ENCODE peak calls at places on chromosomes 3 and 15, in ten cellular contexts. P is psoas muscle; E is GM06990; F is naive thymus-derived CD8-positive, alpha-beta T cell; X is HFF-Myc; Q is stimulated activated naive B cell treated with anti-CD40 and anti-IgM and Interleukin-4, amounts not matched to agents 10 μg/mL and 1 μg/mL and 100 μg/mL, for 72 hours; T is nephron progenitor cell; Z is NCI-H774; J is lung microvascular endothelial cell; N is frontal cortex. D is an unnamed sample.

GRCh38 chr3:187014417-187014864 is 84.1 kb downstream of the ST6GAL1 start:
- DNase-seq in Z (no peak), J (no peak), E (no peak), N (no peak), P (no peak), F (no peak), X (no peak), T (no peak), Q (no peak), D (no peak)

GRCh38 chr3:143538577-143538981 is 309.7 kb downstream of the SLC9A9 start:
- DNase-seq in Q (no peak), F (no peak), N (no peak), X (peak), P (no peak), T (no peak), J (no peak), Z (no peak), E (no peak), D (no peak)

GRCh38 chr15:23910030-23910429 is 222.9 kb upstream of the NDN start:
- DNase-seq in J (no peak), P (no peak), Z (no peak), Q (no peak), N (no peak), F (no peak), E (no peak), X (no peak), T (no peak), D (no peak)

GRCh38 chr3:39226106-39226741 is 33.8 kb upstream of the XIRP1 start:
- DNase-seq in E (no peak), N (no peak), J (no peak), T (no peak), Q (no peak), F (no peak), P (no peak), X (no peak), Z (no peak), D (no peak)

GRCh38 chr3:98778383-98778782 is 15.2 kb downstream of the ST3GAL6 start:
- DNase-seq in P (no peak), J (no peak), X (no peak), Q (no peak), F (no peak), N (no peak), T (no peak), Z (no peak), E (no peak), D (no peak)

GRCh38 chr3:179323197-179323901 is 518 bp downstream of the ZNF639 start:
- DNase-seq in T (peak), Z (peak), J (peak), X (no peak), P (peak), F (peak), E (peak), N (peak), Q (peak), D (peak)

GRCh38 chr15:31483053-31483923 is 156.7 kb downstream of the KLF13 start:
- DNase-seq in Q (no peak), F (peak), Z (no peak), P (no peak), E (peak), J (peak), T (peak), X (no peak), N (no peak), D (peak)

GRCh38 chr3:124569761-124570160 is 160.5 kb upstream of the UMPS start:
- DNase-seq in N (no peak), P (no peak), Z (no peak), T (no peak), J (no peak), F (no peak), Q (no peak), X (no peak), E (no peak), D (no peak)

GRCh38 chr15:60575995-60576394 is 97.1 kb upstream of the ICE2 start:
- DNase-seq in F (no peak), E (no peak), P (no peak), Z (no peak), T (no peak), Q (no peak), N (no peak), X (no peak), J (no peak), D (no peak)

GRCh38 chr15:74252291-74253080 is 16.4 kb downstream of the CCDC33 start:
- DNase-seq in N (no peak), E (no peak), X (no peak), Q (no peak), P (no peak), F (no peak), T (no peak), Z (no peak), J (no peak), D (no peak)

GRCh38 chr15:25249236-25250010 is 189.4 kb downstream of the UBE3A start:
- DNase-seq in Z (no peak), F (no peak), T (no peak), E (no peak), N (no peak), P (peak), X (no peak), J (no peak), Q (no peak), D (peak)

GRCh38 chr3:113005622-113006021 is 14.8 kb downstream of the GTPBP8 start:
- DNase-seq in J (no peak), P (no peak), T (no peak), F (no peak), X (no peak), Q (no peak), E (no peak), N (no peak), Z (no peak), D (no peak)

GRCh38 chr15:83014205-83014653 is 2.8 kb upstream of the C15orf40 start:
- DNase-seq in J (no peak), Q (no peak), F (no peak), T (no peak), P (no peak), N (no peak), Z (no peak), X (no peak), E (no peak), D (no peak)

GRCh38 chr15:65192016-65192415 is 6.9 kb upstream of the CLPX start:
- DNase-seq in N (no peak), J (peak), E (no peak), Q (no peak), X (no peak), T (no peak), F (no peak), P (no peak), Z (no peak), D (no peak)

GRCh38 chr15:77819841-77820728 is 187.4 kb upstream of the LINGO1 start:
- DNase-seq in X (no peak), F (no peak), T (peak), P (no peak), Q (no peak), J (peak), E (no peak), N (peak), Z (peak), D (peak)

GRCh38 chr15:40565333-40566238 is 744 bp upstream of the CCDC32 start:
- DNase-seq in J (no peak), E (no peak), X (no peak), P (no peak), T (no peak), Q (no peak), F (no peak), Z (no peak), N (no peak), D (no peak)

GRCh38 chr15:74208901-74209559 is 6.4 kb upstream of the STRA6 start:
- DNase-seq in J (no peak), F (no peak), T (peak), E (no peak), P (no peak), X (no peak), Q (no peak), Z (no peak), N (no peak), D (peak)

GRCh38 chr3:184336484-184337230 is 743 bp upstream of the FAM131A start:
- DNase-seq in N (peak), X (no peak), Q (no peak), T (no peak), P (peak), J (peak), F (no peak), Z (peak), E (no peak), D (no peak)

GRCh38 chr3:128784228-128784627 is 58.2 kb downstream of the RAB7A start:
- DNase-seq in T (peak), P (peak), Q (no peak), J (peak), N (no peak), Z (no peak), E (no peak), X (no peak), F (peak), D (peak)

GRCh38 chr3:14200841-14201240 is 22.2 kb downstream of the LSM3 start:
- DNase-seq in F (no peak), Q (no peak), P (no peak), T (no peak), E (no peak), N (no peak), X (no peak), Z (no peak), J (no peak), D (no peak)

GRCh38 chr3:195068481-195069080 is 202.4 kb downstream of the XXYLT1 start:
- DNase-seq in T (no peak), Z (no peak), N (no peak), X (no peak), Q (no peak), E (no peak), P (peak), F (no peak), J (no peak), D (no peak)

GRCh38 chr3:43736558-43736995 is 45.8 kb downstream of the ABHD5 start:
- DNase-seq in E (no peak), Q (no peak), Z (no peak), T (no peak), P (no peak), X (peak), F (no peak), J (no peak), N (no peak), D (no peak)

GRCh38 chr15:35271371-35272043 is 186.4 kb upstream of the NANOGP8 start:
- DNase-seq in T (no peak), Q (no peak), E (no peak), X (no peak), N (no peak), Z (no peak), F (no peak), J (no peak), P (no peak), D (no peak)

GRCh38 chr3:24311881-24312280 is 182.8 kb downstream of the THRB start:
- DNase-seq in Q (no peak), N (no peak), X (no peak), F (no peak), E (no peak), J (no peak), T (no peak), P (no peak), Z (no peak), D (no peak)

GRCh38 chr3:36543276-36543997 is 163.1 kb downstream of the STAC start:
- DNase-seq in N (no peak), P (no peak), T (no peak), X (no peak), E (no peak), J (no peak), Q (no peak), Z (no peak), F (no peak), D (no peak)

GRCh38 chr15:90907838-90908507 is 4.9 kb downstream of the MAN2A2 start:
- DNase-seq in Z (no peak), T (no peak), F (no peak), J (no peak), N (no peak), E (no peak), P (peak), Q (no peak), X (no peak), D (no peak)

GRCh38 chr3:138458774-138459499 is 24.5 kb downstream of the ESYT3 start:
- DNase-seq in E (no peak), Q (no peak), T (no peak), N (no peak), P (no peak), Z (no peak), J (no peak), X (no peak), F (no peak), D (no peak)